ENCODE peak calls at places on chromosomes 11 and 22, in five cellular contexts. N is A673, P is colonic mucosa, I is tibial artery, B is fibroblast of lung. C is an unnamed sample.
A peak's percentile ranks its signal among the peaks of the same experiment; 100 is the strongest.

GRCh38 chr11:88979641-88980040 is 86.1 kb downstream of the GRM5 start:
- DNase-seq in N (no peak), P (no peak), I (no peak), B (peak; percentile 1), C (no peak)

GRCh38 chr22:46021577-46021976 is 44.6 kb upstream of the WNT7B start:
- DNase-seq in N (no peak), P (no peak), I (no peak), B (no peak), C (no peak)

GRCh38 chr11:11608783-11609232 is 13.0 kb downstream of the GALNT18 start:
- DNase-seq in N (peak; percentile 20), P (no peak), I (no peak), B (peak; percentile 37), C (no peak)

GRCh38 chr11:94732617-94733292 is 35.4 kb upstream of the AMOTL1 start:
- DNase-seq in N (no peak), P (no peak), I (no peak), B (peak; percentile 58), C (no peak)

GRCh38 chr11:60831501-60832079 is 10.3 kb upstream of the CCDC86 start:
- DNase-seq in N (no peak), P (no peak), I (no peak), B (peak; percentile 32), C (no peak)

GRCh38 chr11:72613977-72614376 is 60.2 kb downstream of the PDE2A start:
- DNase-seq in N (no peak), P (peak; percentile 27), I (peak; percentile 78), B (no peak), C (peak; percentile 38)

GRCh38 chr11:16924826-16925494 is 89.3 kb downstream of the PLEKHA7 start:
- DNase-seq in N (peak; percentile 29), P (peak; percentile 86), I (peak; percentile 67), B (peak; percentile 65), C (peak; percentile 83)

GRCh38 chr11:72969894-72970335 is 155.7 kb downstream of the ATG16L2 start:
- DNase-seq in N (no peak), P (no peak), I (no peak), B (peak; percentile 82), C (no peak)

GRCh38 chr11:8018742-8019631 is 31.9 kb downstream of the EIF3F start:
- DNase-seq in N (peak; percentile 41), P (peak; percentile 53), I (peak; percentile 84), B (peak; percentile 65), C (peak; percentile 71)

GRCh38 chr22:47143249-47143938 is 380.9 kb downstream of the TBC1D22A start:
- DNase-seq in N (no peak), P (no peak), I (no peak), B (no peak), C (no peak)

GRCh38 chr11:34169664-34170063 is 64.2 kb downstream of the NAT10 start:
- DNase-seq in N (no peak), P (no peak), I (no peak), B (no peak), C (no peak)

GRCh38 chr22:26416670-26417270 is 12.3 kb upstream of the ASPHD2 start:
- DNase-seq in N (peak; percentile 17), P (no peak), I (no peak), B (no peak), C (no peak)

GRCh38 chr11:2442554-2442953 is 1.8 kb downstream of the TRPM5 start:
- DNase-seq in N (no peak), P (peak; percentile 47), I (no peak), B (no peak), C (peak; percentile 43)

GRCh38 chr22:32904044-32904443 is 102.5 kb downstream of the TIMP3 start:
- DNase-seq in N (peak; percentile 41), P (peak; percentile 45), I (no peak), B (peak; percentile 36), C (peak; percentile 50)

GRCh38 chr22:25488244-25489020 is 76.0 kb upstream of the GRK3 start:
- DNase-seq in N (peak; percentile 25), P (peak; percentile 43), I (no peak), B (peak; percentile 56), C (no peak)

GRCh38 chr11:117546431-117547160 is 218.9 kb downstream of the CEP164 start:
- DNase-seq in N (peak; percentile 53), P (no peak), I (no peak), B (no peak), C (no peak)

GRCh38 chr11:45210846-45211245 is 64.4 kb downstream of the PRDM11 start:
- DNase-seq in N (no peak), P (no peak), I (no peak), B (no peak), C (no peak)

GRCh38 chr11:67314218-67314617 is 10.9 kb downstream of the SSH3 start:
- DNase-seq in N (no peak), P (no peak), I (no peak), B (no peak), C (no peak)

GRCh38 chr11:101915811-101916291 is 471 bp downstream of the ANGPTL5 start:
- DNase-seq in N (peak; percentile 41), P (no peak), I (no peak), B (peak; percentile 49), C (no peak)

GRCh38 chr11:134560566-134561347 is 148.7 kb upstream of the B3GAT1 start:
- DNase-seq in N (no peak), P (no peak), I (no peak), B (no peak), C (no peak)

GRCh38 chr22:28029201-28029948 is 110.3 kb upstream of the PITPNB start:
- DNase-seq in N (peak; percentile 80), P (peak; percentile 41), I (no peak), B (peak; percentile 65), C (peak; percentile 36)

GRCh38 chr22:35777335-35777975 is 59.8 kb downstream of the APOL5 start:
- DNase-seq in N (no peak), P (no peak), I (no peak), B (peak; percentile 78), C (no peak)

GRCh38 chr11:35617687-35618496 is at the start of gene FJX1:
- DNase-seq in N (peak; percentile 98), P (peak; percentile 21), I (peak; percentile 68), B (peak; percentile 92), C (peak; percentile 21)

GRCh38 chr22:50733521-50734342 is 4.3 kb upstream of the ACR start:
- DNase-seq in N (no peak), P (no peak), I (peak; percentile 41), B (peak; percentile 57), C (peak; percentile 17)

GRCh38 chr11:61762798-61763197 is 10.4 kb downstream of the MYRF start:
- DNase-seq in N (no peak), P (no peak), I (no peak), B (no peak), C (no peak)

GRCh38 chr11:111010391-111011354 is 234.9 kb upstream of the POU2AF2 start:
- DNase-seq in N (no peak), P (no peak), I (no peak), B (no peak), C (no peak)

GRCh38 chr11:27497284-27497866 is 9.2 kb downstream of the LIN7C start:
- DNase-seq in N (peak; percentile 84), P (no peak), I (no peak), B (peak; percentile 45), C (no peak)

GRCh38 chr22:46104170-46104880 is 46.0 kb upstream of the PPARA start:
- DNase-seq in N (no peak), P (no peak), I (peak; percentile 82), B (no peak), C (no peak)

GRCh38 chr22:50299724-50300619 is 7.5 kb downstream of the PLXNB2 start:
- DNase-seq in N (no peak), P (peak; percentile 95), I (no peak), B (no peak), C (peak; percentile 92)

DNA sequence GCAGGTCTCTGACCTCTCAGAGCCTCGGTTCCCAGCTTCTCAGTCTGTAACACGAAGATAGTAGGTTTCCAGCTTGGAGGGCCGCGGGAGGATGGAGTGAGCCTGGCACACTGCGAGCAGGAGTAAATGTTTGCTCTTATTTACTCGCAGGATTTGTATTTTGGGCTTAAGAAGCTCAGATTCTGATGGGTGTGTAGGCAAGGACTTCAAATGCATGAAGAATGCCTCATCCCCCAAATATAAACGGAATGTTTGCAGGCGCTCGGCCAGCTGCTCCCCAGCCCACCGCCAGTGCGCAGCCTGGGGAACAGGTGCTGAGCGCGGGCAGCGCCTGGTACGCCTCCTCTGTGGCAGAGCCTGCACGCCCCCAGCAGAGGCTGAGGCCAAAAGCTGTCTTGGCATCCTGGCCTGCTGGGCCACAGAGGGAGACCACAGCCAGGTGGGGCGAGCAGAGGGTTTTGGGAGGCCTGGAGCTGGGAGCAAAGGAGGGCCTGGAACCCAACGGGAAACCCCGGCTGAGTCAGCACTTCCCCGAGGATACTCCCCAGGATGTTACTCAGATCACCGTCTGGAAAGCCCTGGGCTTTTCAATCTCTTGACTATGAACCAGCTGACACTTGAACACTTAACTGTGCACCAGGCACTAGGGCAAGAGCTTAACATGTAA is 9.4 kb downstream of the EHD1 start:
- DNase-seq in N (no peak), P (no peak), I (peak; percentile 65), B (peak; percentile 87), C (no peak)
- H3K4me1 ChIP-seq in N (peaks cover 8% of the 10 kb centered on the region), P (peaks cover 49% of the 10 kb centered on the region), I (peaks cover 92% of the 10 kb centered on the region), B (peaks cover 64% of the 10 kb centered on the region), C (peaks cover 49% of the 10 kb centered on the region)

GRCh38 chr11:14637868-14638409 is 5.7 kb upstream of the PDE3B start:
- DNase-seq in N (no peak), P (no peak), I (no peak), B (no peak), C (no peak)
- H3K4me3 ChIP-seq in N (no peak overlapping the region), P (no peak overlapping the region), I (no peak overlapping the region), B (no peak overlapping the region), C (no peak overlapping the region)

GRCh38 chr11:66032962-66033735 is 6.9 kb upstream of the CATSPER1 start:
- DNase-seq in N (no peak), P (no peak), I (no peak), B (no peak), C (no peak)

GRCh38 chr11:66037327-66037726 is 11.0 kb upstream of the CATSPER1 start:
- DNase-seq in N (no peak), P (no peak), I (no peak), B (no peak), C (no peak)

GRCh38 chr11:66039765-66040164 is 9.2 kb downstream of the GAL3ST3 start:
- DNase-seq in N (no peak), P (no peak), I (no peak), B (no peak), C (no peak)

GRCh38 chr11:66036334-66036710 is 10.0 kb upstream of the CATSPER1 start:
- DNase-seq in N (no peak), P (no peak), I (no peak), B (no peak), C (no peak)

DNA sequence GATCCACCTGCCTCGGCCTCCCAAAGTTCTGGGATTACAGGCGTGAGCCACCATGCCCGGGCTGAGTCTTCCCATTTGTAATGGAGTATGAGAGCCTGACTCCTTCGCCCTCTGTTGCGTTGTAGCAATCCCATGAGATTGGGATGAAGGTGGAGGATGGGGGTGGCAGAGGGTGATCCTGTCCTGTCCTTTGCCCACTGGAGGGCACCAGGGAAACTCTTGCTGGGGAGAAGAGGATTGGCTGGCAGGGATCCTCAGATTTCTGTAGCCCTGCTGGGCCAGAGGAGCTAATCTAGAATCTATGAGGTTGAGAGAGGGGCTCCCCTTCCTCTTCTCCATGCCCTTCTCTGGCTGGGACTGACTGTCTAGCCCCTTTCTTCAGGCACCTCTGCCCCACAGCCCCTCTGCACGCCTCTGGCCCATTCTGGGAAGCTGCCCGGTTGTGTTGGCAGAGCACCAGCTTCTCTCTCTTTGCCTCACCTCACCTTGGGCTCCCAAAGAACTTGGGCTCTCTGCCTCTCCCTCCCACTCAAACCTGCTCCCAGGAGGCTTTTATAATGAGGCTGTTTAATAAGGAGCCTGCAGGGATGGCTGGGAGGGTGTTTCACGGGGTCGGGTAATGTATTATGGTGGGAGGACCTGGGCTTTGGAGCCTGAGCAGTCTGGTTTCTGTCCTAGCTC is 9.5 kb upstream of the CATSPER1 start:
- DNase-seq in N (no peak), P (no peak), I (no peak), B (no peak), C (no peak)
- TF ChIP-seq CTCF in N (no peak), P (no peak), I (no peak), B (no peak), C (no peak)

GRCh38 chr22:29388759-29389090 is 355 bp upstream of the AP1B1 start:
- DNase-seq in N (no peak), P (no peak), I (no peak), B (no peak), C (no peak)
- H3K4me1 ChIP-seq in N (peaks cover 3% of the 10 kb centered on the region), P (peaks cover 24% of the 10 kb centered on the region), I (peaks cover 33% of the 10 kb centered on the region), B (peaks cover 4% of the 10 kb centered on the region), C (peaks cover 31% of the 10 kb centered on the region)

C was measured in mucosa of descending colon.